ENCODE peak calls at places on chromosome 2, in ten cellular contexts. One of them, this sample, is unnamed.

GRCh38 chr2:117980381-117980780 is 33.5 kb downstream of the CCDC93 start:
- DNase-seq in ureter: no peak
- DNase-seq in lung microvascular endothelial cell: no peak
- DNase-seq in heart left ventricle: no peak
- DNase-seq in KBM-7: no peak
- DNase-seq in NAMALWA: no peak
- DNase-seq in GM19239: no peak
- DNase-seq in AG10803: peak
- DNase-seq in upper lobe of right lung: no peak
- DNase-seq in Calu3: no peak
- DNase-seq in this sample: no peak

GRCh38 chr2:70552501-70553333 is 909 bp downstream of the TGFA start:
- DNase-seq in ureter: peak
- DNase-seq in lung microvascular endothelial cell: no peak
- DNase-seq in heart left ventricle: no peak
- DNase-seq in KBM-7: peak
- DNase-seq in NAMALWA: no peak
- DNase-seq in GM19239: no peak
- DNase-seq in AG10803: no peak
- DNase-seq in upper lobe of right lung: no peak
- DNase-seq in Calu3: peak
- DNase-seq in this sample: no peak

GRCh38 chr2:44301111-44301510 is 25.8 kb downstream of the SLC3A1 start:
- DNase-seq in ureter: no peak
- DNase-seq in lung microvascular endothelial cell: no peak
- DNase-seq in heart left ventricle: no peak
- DNase-seq in KBM-7: no peak
- DNase-seq in NAMALWA: no peak
- DNase-seq in GM19239: no peak
- DNase-seq in AG10803: no peak
- DNase-seq in upper lobe of right lung: no peak
- DNase-seq in Calu3: no peak
- DNase-seq in this sample: no peak

GRCh38 chr2:65232636-65233035 is 5.0 kb downstream of the ACTR2 start:
- DNase-seq in ureter: no peak
- DNase-seq in lung microvascular endothelial cell: peak
- DNase-seq in heart left ventricle: no peak
- DNase-seq in KBM-7: peak
- DNase-seq in NAMALWA: no peak
- DNase-seq in GM19239: no peak
- DNase-seq in AG10803: peak
- DNase-seq in upper lobe of right lung: no peak
- DNase-seq in Calu3: no peak
- DNase-seq in this sample: no peak

GRCh38 chr2:101369100-101369499 is 18.2 kb downstream of the CREG2 start:
- DNase-seq in ureter: no peak
- DNase-seq in lung microvascular endothelial cell: no peak
- DNase-seq in heart left ventricle: no peak
- DNase-seq in KBM-7: no peak
- DNase-seq in NAMALWA: no peak
- DNase-seq in GM19239: no peak
- DNase-seq in AG10803: no peak
- DNase-seq in upper lobe of right lung: no peak
- DNase-seq in Calu3: no peak
- DNase-seq in this sample: no peak

GRCh38 chr2:1823187-1824169 is 79.2 kb upstream of the PXDN start:
- DNase-seq in ureter: no peak
- DNase-seq in lung microvascular endothelial cell: no peak
- DNase-seq in heart left ventricle: no peak
- DNase-seq in KBM-7: no peak
- DNase-seq in NAMALWA: no peak
- DNase-seq in GM19239: no peak
- DNase-seq in AG10803: no peak
- DNase-seq in upper lobe of right lung: no peak
- DNase-seq in Calu3: no peak
- DNase-seq in this sample: no peak

GRCh38 chr2:48504647-48505327 is 25.2 kb upstream of the STON1 start:
- DNase-seq in ureter: no peak
- DNase-seq in lung microvascular endothelial cell: no peak
- DNase-seq in heart left ventricle: no peak
- DNase-seq in KBM-7: no peak
- DNase-seq in NAMALWA: no peak
- DNase-seq in GM19239: no peak
- DNase-seq in AG10803: peak
- DNase-seq in upper lobe of right lung: no peak
- DNase-seq in Calu3: no peak
- DNase-seq in this sample: no peak

GRCh38 chr2:231626449-231626848 is 33.8 kb downstream of the TEX44 start:
- DNase-seq in ureter: no peak
- DNase-seq in lung microvascular endothelial cell: no peak
- DNase-seq in heart left ventricle: no peak
- DNase-seq in KBM-7: no peak
- DNase-seq in NAMALWA: no peak
- DNase-seq in GM19239: no peak
- DNase-seq in AG10803: no peak
- DNase-seq in upper lobe of right lung: no peak
- DNase-seq in Calu3: no peak
- DNase-seq in this sample: no peak

GRCh38 chr2:71538656-71539265 is 85.4 kb downstream of the DYSF start:
- DNase-seq in ureter: no peak
- DNase-seq in lung microvascular endothelial cell: no peak
- DNase-seq in heart left ventricle: no peak
- DNase-seq in KBM-7: no peak
- DNase-seq in NAMALWA: no peak
- DNase-seq in GM19239: no peak
- DNase-seq in AG10803: no peak
- DNase-seq in upper lobe of right lung: peak
- DNase-seq in Calu3: no peak
- DNase-seq in this sample: no peak

This sample was measured in testis.